ENCODE peak calls at places on chromosomes 6 and 20, in seven cellular contexts. One of them, this sample, is unnamed.

GRCh38 chr6:116008470-116009229 is 52.0 kb downstream of the FRK start:
- DNase-seq in AG04449: peak
- DNase-seq in ACHN: peak
- DNase-seq in Calu3: no peak
- DNase-seq in NCI-H2107: no peak
- DNase-seq in stimulated activated CD4-positive, alpha-beta T cell treated with anti-CD3 and anti-CD28 coated beads, Interleukin-1b, Interleukin-23, amount 100 ng/mL, for 1 hour: no peak
- DNase-seq in activated T-cell treated with anti-CD3 and anti-CD28 coated beads, Interleukin-2, amount 50 U/mL, for 72 hours: no peak
- DNase-seq in this sample: no peak

GRCh38 chr6:149233056-149233715 is 84.3 kb upstream of the TAB2 start:
- DNase-seq in stimulated activated CD4-positive, alpha-beta T cell treated with anti-CD3 and anti-CD28 coated beads, Interleukin-1b, Interleukin-23, amount 100 ng/mL, for 1 hour: peak
- DNase-seq in AG04449: peak
- DNase-seq in Calu3: peak
- DNase-seq in ACHN: peak
- DNase-seq in NCI-H2107: no peak
- DNase-seq in activated T-cell treated with anti-CD3 and anti-CD28 coated beads, Interleukin-2, amount 50 U/mL, for 72 hours: peak
- DNase-seq in this sample: peak

GRCh38 chr6:5249451-5250122 is 11.2 kb downstream of the LYRM4 start:
- DNase-seq in ACHN: no peak
- DNase-seq in NCI-H2107: no peak
- DNase-seq in AG04449: no peak
- DNase-seq in stimulated activated CD4-positive, alpha-beta T cell treated with anti-CD3 and anti-CD28 coated beads, Interleukin-1b, Interleukin-23, amount 100 ng/mL, for 1 hour: no peak
- DNase-seq in activated T-cell treated with anti-CD3 and anti-CD28 coated beads, Interleukin-2, amount 50 U/mL, for 72 hours: no peak
- DNase-seq in Calu3: no peak
- DNase-seq in this sample: no peak

GRCh38 chr6:130945401-130945919 is 117.6 kb downstream of the EPB41L2 start:
- DNase-seq in Calu3: no peak
- DNase-seq in stimulated activated CD4-positive, alpha-beta T cell treated with anti-CD3 and anti-CD28 coated beads, Interleukin-1b, Interleukin-23, amount 100 ng/mL, for 1 hour: no peak
- DNase-seq in AG04449: no peak
- DNase-seq in NCI-H2107: no peak
- DNase-seq in activated T-cell treated with anti-CD3 and anti-CD28 coated beads, Interleukin-2, amount 50 U/mL, for 72 hours: no peak
- DNase-seq in ACHN: no peak
- DNase-seq in this sample: no peak

GRCh38 chr6:130928993-130929678 is 101.9 kb downstream of the SMLR1 start:
- DNase-seq in Calu3: no peak
- DNase-seq in AG04449: peak
- DNase-seq in ACHN: no peak
- DNase-seq in NCI-H2107: no peak
- DNase-seq in stimulated activated CD4-positive, alpha-beta T cell treated with anti-CD3 and anti-CD28 coated beads, Interleukin-1b, Interleukin-23, amount 100 ng/mL, for 1 hour: no peak
- DNase-seq in activated T-cell treated with anti-CD3 and anti-CD28 coated beads, Interleukin-2, amount 50 U/mL, for 72 hours: no peak
- DNase-seq in this sample: no peak

GRCh38 chr20:53080969-53081871 is 109.1 kb downstream of the TSHZ2 start:
- DNase-seq in ACHN: no peak
- DNase-seq in NCI-H2107: no peak
- DNase-seq in AG04449: no peak
- DNase-seq in activated T-cell treated with anti-CD3 and anti-CD28 coated beads, Interleukin-2, amount 50 U/mL, for 72 hours: peak
- DNase-seq in stimulated activated CD4-positive, alpha-beta T cell treated with anti-CD3 and anti-CD28 coated beads, Interleukin-1b, Interleukin-23, amount 100 ng/mL, for 1 hour: no peak
- DNase-seq in Calu3: peak
- DNase-seq in this sample: peak

GRCh38 chr6:126268087-126268486 is 71.8 kb upstream of the CENPW start:
- DNase-seq in NCI-H2107: no peak
- DNase-seq in stimulated activated CD4-positive, alpha-beta T cell treated with anti-CD3 and anti-CD28 coated beads, Interleukin-1b, Interleukin-23, amount 100 ng/mL, for 1 hour: no peak
- DNase-seq in activated T-cell treated with anti-CD3 and anti-CD28 coated beads, Interleukin-2, amount 50 U/mL, for 72 hours: no peak
- DNase-seq in AG04449: no peak
- DNase-seq in Calu3: no peak
- DNase-seq in ACHN: no peak
- DNase-seq in this sample: no peak

GRCh38 chr6:90596967-90597539 is 10.2 kb upstream of the MAP3K7 start:
- DNase-seq in Calu3: no peak
- DNase-seq in NCI-H2107: no peak
- DNase-seq in stimulated activated CD4-positive, alpha-beta T cell treated with anti-CD3 and anti-CD28 coated beads, Interleukin-1b, Interleukin-23, amount 100 ng/mL, for 1 hour: no peak
- DNase-seq in AG04449: no peak
- DNase-seq in activated T-cell treated with anti-CD3 and anti-CD28 coated beads, Interleukin-2, amount 50 U/mL, for 72 hours: no peak
- DNase-seq in ACHN: no peak
- DNase-seq in this sample: no peak

GRCh38 chr6:30060634-30060981 is 457 bp upstream of the POLR1H start:
- DNase-seq in stimulated activated CD4-positive, alpha-beta T cell treated with anti-CD3 and anti-CD28 coated beads, Interleukin-1b, Interleukin-23, amount 100 ng/mL, for 1 hour: no peak
- DNase-seq in Calu3: peak
- DNase-seq in AG04449: no peak
- DNase-seq in NCI-H2107: no peak
- DNase-seq in ACHN: peak
- DNase-seq in activated T-cell treated with anti-CD3 and anti-CD28 coated beads, Interleukin-2, amount 50 U/mL, for 72 hours: peak
- DNase-seq in this sample: no peak

GRCh38 chr6:75377386-75377785 is 92.8 kb upstream of the TMEM30A start:
- DNase-seq in ACHN: no peak
- DNase-seq in AG04449: no peak
- DNase-seq in activated T-cell treated with anti-CD3 and anti-CD28 coated beads, Interleukin-2, amount 50 U/mL, for 72 hours: no peak
- DNase-seq in stimulated activated CD4-positive, alpha-beta T cell treated with anti-CD3 and anti-CD28 coated beads, Interleukin-1b, Interleukin-23, amount 100 ng/mL, for 1 hour: no peak
- DNase-seq in Calu3: no peak
- DNase-seq in NCI-H2107: peak
- DNase-seq in this sample: no peak

GRCh38 chr6:121668259-121668658 is 232.8 kb downstream of the GJA1 start:
- DNase-seq in activated T-cell treated with anti-CD3 and anti-CD28 coated beads, Interleukin-2, amount 50 U/mL, for 72 hours: no peak
- DNase-seq in AG04449: no peak
- DNase-seq in ACHN: no peak
- DNase-seq in Calu3: no peak
- DNase-seq in NCI-H2107: no peak
- DNase-seq in stimulated activated CD4-positive, alpha-beta T cell treated with anti-CD3 and anti-CD28 coated beads, Interleukin-1b, Interleukin-23, amount 100 ng/mL, for 1 hour: no peak
- DNase-seq in this sample: no peak

GRCh38 chr20:55714082-55714481 is 291.2 kb downstream of the CBLN4 start:
- DNase-seq in Calu3: no peak
- DNase-seq in NCI-H2107: no peak
- DNase-seq in activated T-cell treated with anti-CD3 and anti-CD28 coated beads, Interleukin-2, amount 50 U/mL, for 72 hours: no peak
- DNase-seq in stimulated activated CD4-positive, alpha-beta T cell treated with anti-CD3 and anti-CD28 coated beads, Interleukin-1b, Interleukin-23, amount 100 ng/mL, for 1 hour: no peak
- DNase-seq in ACHN: no peak
- DNase-seq in AG04449: no peak
- DNase-seq in this sample: no peak

This sample was measured in keratinocyte.